ENCODE peak calls at places on chromosomes 12 and 14, in five cellular contexts. V is K562, A is heart left ventricle, F is A549, D is dorsolateral prefrontal cortex. J is an unnamed sample.

GRCh38 chr12:7113389-7113871 is 4.4 kb upstream of the C1RL start:
- DNase-seq in V (peak), F (peak), D (no peak), A (no peak), J (peak)

GRCh38 chr14:41899416-41899815 is 292.7 kb downstream of the LRFN5 start:
- DNase-seq in F (no peak), D (no peak), A (no peak), V (no peak), J (no peak)

GRCh38 chr12:52824741-52825410 is 9.2 kb downstream of the KRT79 start:
- DNase-seq in D (no peak), V (no peak), F (no peak), A (no peak), J (no peak)

GRCh38 chr14:100062602-100063001 is 2.6 kb upstream of the EVL start:
- DNase-seq in F (no peak), V (no peak), D (no peak), A (no peak), J (no peak)

GRCh38 chr12:101781834-101782543 is 42.7 kb upstream of the SYCP3 start:
- DNase-seq in A (no peak), V (no peak), F (no peak), D (no peak), J (no peak)

GRCh38 chr12:132427177-132427725 is 62.7 kb upstream of the FBRSL1 start:
- DNase-seq in D (no peak), A (no peak), F (no peak), V (no peak), J (no peak)

GRCh38 chr14:76497550-76498484 is 121.9 kb downstream of the ESRRB start:
- DNase-seq in A (no peak), F (no peak), D (no peak), V (peak), J (peak)

GRCh38 chr12:6093764-6094163 is 30.7 kb downstream of the VWF start:
- DNase-seq in V (no peak), D (no peak), F (no peak), A (no peak), J (no peak)

GRCh38 chr14:30395065-30395464 is 163.9 kb upstream of the G2E3 start:
- DNase-seq in F (no peak), D (no peak), A (no peak), V (no peak), J (no peak)

GRCh38 chr14:94373708-94374107 is 14.7 kb downstream of the SERPINA1 start:
- DNase-seq in A (no peak), D (no peak), F (peak), V (no peak), J (no peak)

GRCh38 chr14:71400821-71401447 is 493.7 kb downstream of the PCNX1 start:
- DNase-seq in A (no peak), V (no peak), D (no peak), F (no peak), J (no peak)
- H3K27ac ChIP-seq in A (no peak), V (no peak), D (no peak), F (no peak), J (no peak)

DNA sequence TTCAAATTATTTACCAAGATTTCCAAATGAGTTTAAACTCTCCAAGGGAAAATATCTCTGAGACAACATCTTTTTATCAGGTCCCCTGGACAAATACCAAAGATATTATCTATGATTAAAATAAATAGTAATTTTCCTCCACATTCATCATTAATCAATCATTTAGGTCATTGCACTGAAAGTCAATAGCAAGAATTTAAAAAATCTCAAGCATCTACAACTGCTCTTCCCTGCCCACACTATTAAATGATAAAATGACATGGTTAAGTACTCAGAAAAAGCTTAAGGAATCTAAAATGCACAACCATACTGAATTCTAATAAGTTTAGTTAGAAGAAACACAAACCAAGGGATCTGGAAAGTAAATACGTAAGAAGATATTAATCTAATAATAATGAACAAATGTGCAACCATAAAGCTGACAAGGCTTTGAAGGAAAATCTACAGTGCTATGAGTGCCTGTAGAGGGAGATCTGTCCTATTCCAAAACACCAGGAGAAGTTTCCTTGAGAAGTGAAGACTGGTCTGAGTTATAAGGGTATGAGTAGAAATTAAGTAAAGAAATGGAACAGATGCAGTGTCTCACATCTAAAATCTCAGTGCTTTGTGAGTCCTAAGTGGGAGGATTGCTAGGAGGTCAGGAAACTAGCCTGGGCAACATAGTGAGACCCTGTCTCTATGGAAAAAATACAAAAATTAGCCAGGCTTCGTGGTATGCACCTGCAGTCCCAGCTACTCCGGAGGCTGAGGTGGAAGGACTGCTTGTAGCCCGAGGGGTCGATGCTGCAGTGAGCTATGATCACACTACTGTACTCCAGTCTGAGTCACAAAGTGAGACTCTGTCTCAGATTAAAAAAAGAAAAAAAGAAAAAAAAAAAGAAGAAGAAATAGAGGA is 19.2 kb downstream of the INTS13 start:
- DNase-seq in D (no peak), V (no peak), A (no peak), F (no peak), J (no peak)
- TF ChIP-seq CTCF in D (peak), V (no peak), A (no peak), F (no peak), J (no peak)

GRCh38 chr12:65881348-65881961 is 57.2 kb downstream of the HMGA2 start:
- DNase-seq in F (no peak), A (peak), V (no peak), D (no peak), J (no peak)

GRCh38 chr12:65878540-65878939 is 54.3 kb downstream of the HMGA2 start:
- DNase-seq in V (no peak), A (no peak), D (no peak), F (no peak), J (no peak)

GRCh38 chr12:65877836-65878235 is 53.6 kb downstream of the HMGA2 start:
- DNase-seq in A (no peak), F (no peak), D (no peak), V (no peak), J (no peak)

GRCh38 chr12:65881965-65882413 is 57.7 kb downstream of the HMGA2 start:
- DNase-seq in D (peak), F (no peak), V (peak), A (peak), J (no peak)

DNA sequence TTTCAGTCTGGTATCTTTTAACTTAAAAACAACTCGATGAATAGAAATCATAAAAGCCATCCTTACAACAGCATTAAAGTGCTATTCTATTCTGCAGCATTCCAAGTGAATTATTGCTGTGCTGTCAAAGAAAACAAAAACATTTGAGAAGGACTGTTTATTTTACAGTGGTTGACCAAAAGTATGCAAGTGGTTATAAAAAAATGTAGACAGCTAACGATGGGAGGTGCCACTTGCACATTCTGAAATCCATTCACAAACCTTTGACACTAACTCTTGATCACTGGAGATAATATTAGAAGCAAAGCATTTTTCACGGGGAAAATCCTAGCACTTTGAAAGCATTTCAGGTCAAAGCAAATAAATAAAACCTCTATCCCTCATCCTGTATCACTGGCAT is 55.6 kb downstream of the HMGA2 start:
- DNase-seq in V (no peak), A (no peak), D (no peak), F (no peak), J (no peak)
- H3K27ac ChIP-seq in V (no peak), A (no peak), D (no peak), F (no peak), J (no peak)

GRCh38 chr12:4015225-4016076 is 142.3 kb upstream of the PARP11 start:
- DNase-seq in V (no peak), A (no peak), F (no peak), D (no peak), J (no peak)
- TF ChIP-seq CTCF in V (no peak), A (no peak), F (no peak), D (no peak), J (no peak)

GRCh38 chr14:73428354-73428824 is 30.0 kb downstream of the NUMB start:
- DNase-seq in D (no peak), F (no peak), A (no peak), V (no peak), J (no peak)

GRCh38 chr14:73426877-73427276 is 31.5 kb downstream of the NUMB start:
- DNase-seq in A (no peak), F (no peak), D (no peak), V (no peak), J (no peak)

GRCh38 chr14:73432124-73432523 is 26.2 kb downstream of the NUMB start:
- DNase-seq in A (no peak), D (no peak), F (no peak), V (no peak), J (no peak)

GRCh38 chr14:73424453-73424852 is 33.9 kb downstream of the NUMB start:
- DNase-seq in V (no peak), D (no peak), F (no peak), A (no peak), J (no peak)

DNA sequence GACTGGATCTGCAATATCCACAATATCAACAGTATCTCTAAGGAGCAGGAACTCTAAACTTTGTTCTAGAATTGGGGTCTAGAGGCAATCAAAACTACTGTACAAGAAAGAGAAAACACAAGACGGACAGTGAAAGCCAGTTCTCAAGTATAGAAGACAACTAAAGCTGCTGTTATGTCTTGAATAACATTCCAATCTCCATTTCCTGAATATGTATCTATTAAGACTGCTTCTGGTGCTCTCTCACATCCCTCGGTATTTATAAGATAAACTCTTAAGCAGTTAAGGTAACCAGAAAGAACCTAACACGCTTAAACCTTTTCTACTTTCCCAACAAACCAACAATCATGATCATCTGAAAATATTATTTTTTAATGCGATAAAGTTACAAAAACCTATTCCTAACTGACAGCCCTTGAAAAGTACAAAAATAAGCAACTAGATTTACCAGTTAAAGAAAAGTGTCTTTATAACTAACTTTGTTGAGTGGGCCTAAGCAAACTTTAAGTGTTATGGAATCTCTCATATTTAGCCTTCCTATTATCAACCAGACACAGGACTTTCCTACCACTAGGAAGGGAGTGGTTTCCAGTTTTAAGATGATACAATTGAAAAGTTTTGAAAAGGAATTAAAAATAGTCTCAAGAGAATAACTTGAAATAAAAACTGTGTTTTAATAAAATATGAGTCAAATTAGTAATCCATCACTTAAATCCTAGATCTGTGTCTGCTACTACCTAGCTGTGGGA is 30.7 kb downstream of the NUMB start:
- DNase-seq in F (no peak), D (no peak), A (no peak), V (no peak), J (no peak)
- H3K27ac ChIP-seq in F (no peak), D (no peak), A (peak), V (peak), J (no peak)

DNA sequence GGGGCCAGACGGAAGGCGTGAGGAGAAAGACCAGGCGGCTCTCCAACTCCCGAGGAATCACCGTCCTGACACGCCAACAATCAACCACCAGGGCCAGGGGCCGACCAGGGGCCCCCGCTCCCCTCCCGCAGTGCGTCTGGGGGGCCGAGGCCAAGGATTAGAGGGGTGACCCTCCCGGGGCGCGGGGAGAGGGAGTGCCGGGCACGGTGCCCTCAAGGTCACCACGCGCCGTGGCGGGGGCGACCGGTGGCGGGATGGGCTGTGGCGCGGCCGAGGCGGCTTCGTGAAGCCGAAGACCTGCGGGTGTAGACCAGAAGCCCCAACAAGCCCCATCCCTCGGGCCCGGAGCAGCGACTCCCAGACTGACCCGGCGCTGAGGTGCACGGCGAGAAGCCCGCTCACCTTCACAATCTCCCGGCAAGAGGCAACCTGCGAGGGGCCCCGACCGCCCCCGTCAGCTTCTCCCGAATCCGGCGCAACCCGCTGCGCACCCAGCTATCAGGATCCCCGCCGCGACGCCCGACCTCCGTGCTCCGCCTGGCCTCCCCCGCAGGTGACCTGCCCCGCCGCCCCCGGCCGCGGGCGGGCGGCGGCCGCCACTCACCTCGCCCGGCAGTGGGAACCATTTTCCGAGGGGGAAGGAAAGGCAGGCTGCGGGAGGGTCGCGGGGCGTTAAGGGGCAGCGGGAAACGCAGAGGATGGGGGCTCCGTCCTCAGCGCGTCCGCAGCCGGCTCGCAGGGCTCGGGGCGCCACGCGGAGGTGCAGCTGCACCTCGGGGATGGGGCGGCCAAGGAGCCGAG is 446 bp downstream of the ATP2B1 start:
- DNase-seq in V (peak), F (peak), A (peak), D (peak), J (peak)
- TF ChIP-seq CTCF in V (no peak), F (no peak), A (no peak), D (no peak), J (peak)

GRCh38 chr14:50967104-50967503 is 22.8 kb upstream of the PYGL start:
- DNase-seq in V (no peak), A (no peak), D (no peak), F (no peak), J (no peak)
- H3K27ac ChIP-seq in V (no peak), A (no peak), D (no peak), F (no peak), J (no peak)

DNA sequence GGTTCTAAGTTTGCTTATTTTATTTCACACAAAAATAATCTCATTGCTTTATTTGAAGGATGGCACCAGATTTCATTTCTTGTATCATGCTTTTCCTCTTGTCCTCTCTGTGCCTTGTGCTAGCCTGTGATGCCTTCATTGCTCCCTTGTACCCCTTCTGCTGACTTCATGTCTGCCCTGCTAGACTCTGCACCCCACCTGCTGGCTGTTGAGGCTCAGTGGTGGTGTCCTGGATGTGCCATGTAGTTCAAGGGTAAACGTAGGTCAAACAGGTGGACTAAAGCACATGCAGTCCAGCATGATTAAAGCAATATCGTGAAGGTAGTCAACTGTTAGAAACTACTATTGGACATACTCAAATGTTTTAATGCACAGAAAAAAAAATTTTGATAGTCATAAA is 21.6 kb downstream of the MRPS35 start:
- DNase-seq in V (peak), A (no peak), F (peak), D (no peak), J (peak)
- TF ChIP-seq CTCF in V (peak), A (no peak), F (no peak), D (no peak), J (peak)

DNA sequence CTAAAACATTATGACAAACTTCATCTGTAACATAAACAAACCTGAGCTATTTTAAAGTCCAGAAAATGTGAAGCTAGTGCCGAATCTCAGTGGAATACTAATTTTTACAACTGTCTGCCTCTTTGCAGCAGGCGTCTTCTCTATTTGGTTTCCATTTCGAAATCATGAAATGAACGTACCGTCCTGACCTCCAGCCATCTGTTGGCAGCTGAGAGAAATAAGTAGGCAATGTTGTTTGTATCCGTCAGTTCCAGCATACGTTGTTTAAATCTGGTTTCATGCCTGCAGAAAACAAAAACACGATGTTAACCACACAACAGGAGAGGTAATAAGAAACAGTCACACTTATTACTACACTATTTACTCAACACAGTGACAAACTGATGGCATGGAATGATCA is 54.3 kb upstream of the KCNJ8 start:
- DNase-seq in V (no peak), D (no peak), A (no peak), F (no peak), J (no peak)
- H3K27ac ChIP-seq in V (no peak), D (no peak), A (no peak), F (no peak), J (no peak)

GRCh38 chr14:70660967-70661871 is 19.5 kb downstream of the TTC9 start:
- DNase-seq in F (no peak), A (no peak), V (no peak), D (no peak), J (peak)
- TF ChIP-seq CTCF in F (no peak), A (no peak), V (no peak), D (no peak), J (peak)

J was measured in DND-41.